ENCODE peak calls at places on chromosomes 7 and 10, in four cellular contexts. S is H9, J is GM20000, Y is foreskin fibroblast. O is an unnamed sample.

GRCh38 chr10:122054046-122055025 is 65.4 kb downstream of the TACC2 start:
- DNase-seq in S (peak), Y (peak), J (no peak), O (no peak)

GRCh38 chr10:91797874-91798735 is at the start of gene TNKS2:
- DNase-seq in Y (peak), S (peak), J (peak), O (peak)

GRCh38 chr7:22640269-22640668 is 86.7 kb upstream of the IL6 start:
- DNase-seq in Y (no peak), S (no peak), J (peak), O (no peak)

GRCh38 chr7:47609803-47610452 is 28.0 kb upstream of the TNS3 start:
- DNase-seq in J (no peak), Y (peak), S (no peak), O (no peak)

GRCh38 chr7:30799206-30799975 is 28.2 kb downstream of the MINDY4 start:
- DNase-seq in Y (peak), J (peak), S (no peak), O (peak)

GRCh38 chr10:92757720-92758119 is 68.0 kb downstream of the HHEX start:
- DNase-seq in S (no peak), J (no peak), Y (no peak), O (no peak)

GRCh38 chr10:117651121-117651520 is 108.6 kb downstream of the EMX2 start:
- DNase-seq in S (no peak), Y (no peak), J (no peak), O (no peak)

GRCh38 chr10:14146005-14146404 is 184.7 kb downstream of the FRMD4A start:
- DNase-seq in S (no peak), Y (peak), J (no peak), O (no peak)

GRCh38 chr7:111953611-111954010 is 252.6 kb downstream of the DOCK4 start:
- DNase-seq in Y (peak), J (no peak), S (no peak), O (no peak)

GRCh38 chr10:12062754-12063482 is 5.8 kb upstream of the DHTKD1 start:
- DNase-seq in S (no peak), Y (no peak), J (no peak), O (no peak)

GRCh38 chr7:24472093-24472492 is 101.2 kb upstream of the PALS2 start:
- DNase-seq in S (no peak), J (no peak), Y (no peak), O (no peak)

GRCh38 chr7:57819491-57819981 is 369.6 kb downstream of the ZNF716 start:
- DNase-seq in S (no peak), J (no peak), Y (no peak), O (no peak)

GRCh38 chr10:92993671-92994304 is 66.8 kb upstream of the CYP26C1 start:
- DNase-seq in S (no peak), Y (no peak), J (no peak), O (no peak)

GRCh38 chr10:42113158-42113450 is 525.3 kb downstream of the ZNF33B start:
- DNase-seq in Y (no peak), J (no peak), S (no peak), O (no peak)

GRCh38 chr7:135617781-135618180 is 44.5 kb upstream of the STMP1 start:
- DNase-seq in J (no peak), S (no peak), Y (no peak), O (no peak)

GRCh38 chr10:19316204-19316870 is 267.7 kb downstream of the MALRD1 start:
- DNase-seq in J (no peak), Y (no peak), S (no peak), O (no peak)

GRCh38 chr10:79490400-79491081 is 21.8 kb upstream of the EIF5AL1 start:
- DNase-seq in Y (peak), J (peak), S (peak), O (no peak)

GRCh38 chr7:75879771-75880184 is 944 bp downstream of the RHBDD2 start:
- DNase-seq in S (no peak), J (no peak), Y (peak), O (no peak)

GRCh38 chr7:141456298-141456697 is 94.9 kb upstream of the AGK start:
- DNase-seq in J (no peak), Y (no peak), S (no peak), O (no peak)

GRCh38 chr10:101120884-101121660 is 10.0 kb upstream of the TLX1 start:
- DNase-seq in S (peak), J (peak), Y (peak), O (no peak)

GRCh38 chr7:22578048-22578770 is 78.2 kb upstream of the STEAP1B start:
- DNase-seq in J (no peak), S (no peak), Y (peak), O (no peak)

DNA sequence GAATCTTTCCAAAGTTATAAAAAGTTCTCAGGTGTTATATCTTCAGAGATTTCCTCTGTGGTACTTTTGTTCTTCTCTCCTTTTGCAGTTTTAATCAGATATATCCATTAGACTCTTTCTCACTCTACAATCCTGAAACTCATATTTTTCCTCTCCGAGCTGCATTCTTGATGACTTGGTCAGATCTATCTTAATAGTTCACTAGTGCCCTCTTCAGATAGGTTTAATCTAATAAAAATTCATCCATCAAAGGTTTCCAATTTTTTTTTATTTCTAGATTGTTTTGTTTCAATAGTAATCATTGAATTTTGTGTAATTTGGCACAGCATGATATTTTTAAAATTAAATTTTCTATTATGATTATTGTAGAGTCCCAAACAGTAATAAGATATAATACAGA is 21.8 kb upstream of the DGKB start:
- DNase-seq in Y (peak), S (no peak), J (no peak), O (no peak)
- TF ChIP-seq CTCF in Y (no peak), S (no peak), J (no peak), O (peak)

GRCh38 chr7:29563590-29564454 is at the start of gene PRR15:
- DNase-seq in J (no peak), Y (peak), S (peak), O (no peak)
- TF ChIP-seq CTCF in J (no peak), Y (no peak), S (no peak), O (no peak)

GRCh38 chr7:55549457-55549856 is 22.8 kb downstream of the VOPP1 start:
- DNase-seq in J (no peak), S (no peak), Y (no peak), O (no peak)

GRCh38 chr7:55550838-55551537 is 21.3 kb downstream of the VOPP1 start:
- DNase-seq in J (no peak), S (no peak), Y (no peak), O (no peak)

GRCh38 chr7:55548295-55548731 is 24.0 kb downstream of the VOPP1 start:
- DNase-seq in S (no peak), J (peak), Y (no peak), O (no peak)

GRCh38 chr7:55552320-55553086 is 19.8 kb downstream of the VOPP1 start:
- DNase-seq in S (no peak), Y (peak), J (no peak), O (no peak)

DNA sequence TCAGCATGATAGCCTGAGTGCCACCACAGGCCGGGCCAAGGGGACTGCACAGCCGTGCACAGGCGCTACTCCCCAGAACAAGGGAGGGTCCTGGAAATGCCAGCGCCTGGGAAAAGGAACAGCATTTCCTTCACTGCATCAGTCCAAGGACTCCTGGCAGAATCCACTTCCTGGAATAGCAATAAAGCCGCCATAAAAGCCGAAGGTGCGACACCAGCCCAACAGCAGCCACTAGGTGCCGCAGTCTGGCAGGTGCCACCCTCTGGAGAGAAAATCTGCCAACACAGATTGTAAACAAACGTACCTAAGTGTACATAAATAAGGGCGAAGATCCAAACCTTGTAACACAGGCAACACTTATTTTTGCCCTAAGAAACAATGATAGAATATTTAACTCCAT is 22.3 kb downstream of the VOPP1 start:
- DNase-seq in Y (no peak), S (no peak), J (no peak), O (no peak)
- TF ChIP-seq CTCF in Y (no peak), S (peak), J (no peak), O (no peak)

GRCh38 chr10:46282460-46283216 is 4.2 kb upstream of the ANTXRL start:
- DNase-seq in Y (peak), S (peak), J (peak), O (peak)

GRCh38 chr10:46284286-46285229 is 2.2 kb upstream of the ANTXRL start:
- DNase-seq in S (peak), Y (peak), J (peak), O (peak)

GRCh38 chr10:46283217-46283944 is 3.4 kb upstream of the ANTXRL start:
- DNase-seq in S (no peak), Y (no peak), J (no peak), O (peak)

GRCh38 chr10:46285300-46285699 is 1.5 kb upstream of the ANTXRL start:
- DNase-seq in J (peak), Y (no peak), S (peak), O (no peak)

GRCh38 chr10:46283945-46284285 is 2.9 kb upstream of the ANTXRL start:
- DNase-seq in Y (no peak), S (no peak), J (no peak), O (peak)
- TF ChIP-seq CTCF in Y (no peak), S (no peak), J (no peak), O (no peak)

GRCh38 chr10:27072436-27073114 is 27.7 kb downstream of the ANKRD26 start:
- DNase-seq in S (peak), Y (no peak), J (no peak), O (peak)
- TF ChIP-seq CTCF in S (peak), Y (no peak), J (no peak), O (no peak)

DNA sequence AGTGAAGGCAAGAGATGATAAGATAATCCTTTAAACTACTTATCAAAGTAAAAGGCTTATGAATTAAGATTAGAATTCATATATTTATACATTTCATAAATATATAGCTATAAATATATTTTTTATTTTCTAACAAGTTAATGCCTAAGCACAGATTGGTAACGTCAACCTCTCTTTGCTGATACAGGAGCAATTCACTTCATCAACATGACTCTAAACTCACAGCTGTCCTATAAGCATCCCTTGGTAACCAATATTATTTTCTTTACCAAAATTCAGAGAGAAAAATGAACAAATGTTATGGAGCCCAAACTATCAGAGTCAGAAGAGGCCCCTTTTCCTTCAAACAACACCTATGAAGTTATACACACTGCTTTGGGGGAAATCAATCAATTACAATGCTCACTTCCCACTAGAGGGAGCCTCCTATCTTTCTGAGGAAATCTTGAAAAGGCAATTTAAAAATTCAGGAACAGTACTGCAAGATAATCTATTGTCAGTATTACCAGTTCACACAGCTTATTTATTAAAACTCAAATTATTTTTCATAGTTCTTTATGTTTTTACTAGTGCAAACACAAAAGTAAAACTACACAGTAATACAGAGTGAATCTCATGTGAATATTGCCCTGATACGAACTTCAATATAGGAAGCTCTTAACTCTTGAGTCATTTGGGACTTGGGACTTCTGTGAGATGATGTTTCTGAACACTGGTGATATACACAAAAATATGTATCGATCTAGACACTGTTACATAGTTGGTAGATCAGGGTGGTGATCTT is 51.0 kb upstream of the NOBOX start:
- DNase-seq in S (no peak), J (no peak), Y (no peak), O (no peak)
- TF ChIP-seq CTCF in S (peak), J (no peak), Y (peak), O (peak)

GRCh38 chr7:36084485-36085091 is 68.5 kb upstream of the EEPD1 start:
- DNase-seq in S (peak), Y (peak), J (no peak), O (no peak)
- TF ChIP-seq CTCF in S (peak), Y (peak), J (no peak), O (peak)

DNA sequence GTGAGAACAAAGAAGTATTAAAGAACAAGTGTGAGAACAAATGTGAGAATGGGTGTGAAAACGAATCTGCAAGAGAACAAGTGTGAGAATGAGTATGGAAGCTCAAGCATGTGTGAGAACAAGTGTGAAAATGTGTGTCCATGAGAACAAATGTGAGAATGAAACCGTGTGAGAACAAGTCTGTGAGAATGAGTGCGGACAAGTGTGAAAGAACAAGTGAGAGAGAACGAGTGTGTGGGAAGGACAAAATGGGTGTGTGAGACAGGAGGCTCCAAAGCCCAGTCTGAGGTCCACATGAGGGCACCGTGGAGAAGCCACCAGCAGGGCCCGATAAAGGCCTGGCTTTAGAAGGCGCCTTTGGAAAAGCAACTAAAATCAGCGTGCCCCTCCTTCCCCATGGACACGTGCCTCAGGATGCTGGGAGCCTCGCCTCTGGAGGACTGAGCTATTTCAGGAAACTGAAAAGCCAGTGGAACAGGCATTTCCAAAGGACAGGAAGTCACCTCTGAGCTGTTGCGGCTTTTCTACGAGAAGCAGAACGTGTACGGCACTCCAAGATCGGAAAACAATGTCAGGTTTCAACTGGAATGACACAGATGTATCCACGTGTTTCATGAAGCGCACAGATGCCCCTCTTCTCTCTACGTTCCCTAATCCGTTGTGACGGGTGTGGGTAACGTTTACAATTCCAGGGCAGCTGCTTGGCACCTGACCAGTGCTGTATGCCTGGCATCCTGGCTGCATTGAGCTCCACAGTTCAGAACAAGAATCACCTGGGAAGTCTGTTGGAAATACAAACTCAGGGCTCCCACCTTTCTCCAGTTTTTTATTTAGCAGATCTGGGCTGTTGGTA is 46.4 kb downstream of the ESYT2 start:
- DNase-seq in Y (peak), S (no peak), J (no peak), O (peak)
- TF ChIP-seq CTCF in Y (peak), S (peak), J (no peak), O (peak)

GRCh38 chr10:104197364-104197763 is 34.8 kb downstream of the CFAP43 start:
- DNase-seq in Y (no peak), J (no peak), S (no peak), O (no peak)
- TF ChIP-seq CTCF in Y (no peak), J (no peak), S (no peak), O (no peak)

DNA sequence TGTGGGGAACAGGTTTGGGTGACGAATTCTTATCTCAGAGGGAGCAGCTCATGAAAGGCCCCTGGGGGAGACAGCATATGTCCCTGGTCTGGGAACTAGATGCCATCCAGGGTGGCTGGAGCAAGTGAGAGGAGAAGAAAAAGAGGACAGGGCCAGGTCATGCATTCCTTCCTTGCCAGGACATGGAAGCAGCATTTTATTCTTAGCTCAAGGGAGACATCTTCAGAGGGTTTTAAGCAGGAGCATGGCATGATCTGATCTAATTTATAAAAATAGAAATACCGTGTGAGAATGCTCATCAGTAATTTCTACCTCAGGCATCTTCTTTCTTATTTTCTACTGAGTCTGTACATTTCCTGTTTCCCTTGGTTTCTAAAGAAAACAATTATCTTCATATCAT is 386.0 kb downstream of the GALNT17 start:
- DNase-seq in J (no peak), Y (no peak), S (no peak), O (no peak)
- TF ChIP-seq CTCF in J (no peak), Y (no peak), S (no peak), O (no peak)